ENCODE peak calls at places on chromosomes 13 and 19, in nine cellular contexts. O is H1, K is endothelial cell of umbilical vein, W is neural progenitor cell, V is psoas muscle, X is uterus, H is ascending aorta, U is A549, T is fibroblast of lung. I is an unnamed sample.

GRCh38 chr13:98346904-98347636 is 170.0 kb upstream of the RNF113B start:
- DNase-seq in O (no peak), K (no peak), W (no peak), V (no peak), X (no peak), H (no peak), U (no peak), T (no peak), I (no peak)

GRCh38 chr19:14091885-14092462 is 1.4 kb upstream of the SAMD1 start:
- DNase-seq in O (no peak), K (no peak), W (peak; percentile 47), V (no peak), X (no peak), H (no peak), U (no peak), T (no peak), I (no peak)

GRCh38 chr19:13347351-13347750 is 158.9 kb downstream of the CACNA1A start:
- DNase-seq in O (no peak), K (no peak), W (no peak), V (no peak), X (no peak), H (no peak), U (no peak), T (no peak), I (no peak)

GRCh38 chr19:12757544-12758274 is 6.1 kb downstream of the BEST2 start:
- DNase-seq in O (peak; percentile 83), K (peak; percentile 81), W (peak; percentile 90), V (peak; percentile 85), X (peak; percentile 73), H (peak; percentile 82), U (peak; percentile 50), T (peak; percentile 70), I (peak; percentile 13)

GRCh38 chr13:22451345-22451744 is 729.4 kb upstream of the SGCG start:
- DNase-seq in O (no peak), K (no peak), W (peak; percentile 89), V (peak; percentile 53), X (no peak), H (no peak), U (no peak), T (peak; percentile 39), I (no peak)

GRCh38 chr19:14410054-14410774 is 8.9 kb downstream of the DDX39A start:
- DNase-seq in O (no peak), K (no peak), W (no peak), V (no peak), X (no peak), H (no peak), U (no peak), T (no peak), I (no peak)

GRCh38 chr13:23323946-23324709 is 109.4 kb downstream of the SACS start:
- DNase-seq in O (no peak), K (peak; percentile 41), W (peak; percentile 20), V (no peak), X (no peak), H (no peak), U (no peak), T (peak; percentile 36), I (no peak)

GRCh38 chr19:30001794-30002193 is 59.8 kb downstream of the URI1 start:
- DNase-seq in O (no peak), K (peak; percentile 6), W (no peak), V (no peak), X (no peak), H (no peak), U (no peak), T (peak; percentile 23), I (no peak)

GRCh38 chr13:114054269-114054668 is 78.2 kb downstream of the RASA3 start:
- DNase-seq in O (no peak), K (no peak), W (no peak), V (no peak), X (no peak), H (no peak), U (no peak), T (no peak), I (no peak)

GRCh38 chr13:45447050-45447661 is 17.6 kb upstream of the COG3 start:
- DNase-seq in O (no peak), K (no peak), W (no peak), V (no peak), X (no peak), H (no peak), U (no peak), T (no peak), I (no peak)

GRCh38 chr13:61413572-61413971 is 2.1 kb downstream of the PCDH20 start:
- DNase-seq in O (no peak), K (no peak), W (peak; percentile 51), V (peak; percentile 30), X (no peak), H (no peak), U (no peak), T (no peak), I (peak; percentile 11)

GRCh38 chr19:6393982-6394412 is 1.0 kb upstream of the GTF2F1 start:
- DNase-seq in O (no peak), K (no peak), W (no peak), V (no peak), X (no peak), H (no peak), U (no peak), T (no peak), I (no peak)

GRCh38 chr19:10439588-10439987 is 19.2 kb downstream of the PDE4A start:
- DNase-seq in O (no peak), K (no peak), W (no peak), V (no peak), X (no peak), H (no peak), U (no peak), T (no peak), I (no peak)

GRCh38 chr19:39737929-39738328 is at the start of gene CLC:
- DNase-seq in O (no peak), K (no peak), W (no peak), V (no peak), X (no peak), H (no peak), U (no peak), T (no peak), I (no peak)

GRCh38 chr13:39036212-39036611 is 1.7 kb downstream of the PROSER1 start:
- DNase-seq in O (no peak), K (no peak), W (no peak), V (no peak), X (no peak), H (no peak), U (no peak), T (peak; percentile 19), I (no peak)

GRCh38 chr13:31755211-31755610 is 15.9 kb downstream of the RXFP2 start:
- DNase-seq in O (no peak), K (no peak), W (no peak), V (no peak), X (no peak), H (no peak), U (no peak), T (no peak), I (no peak)

GRCh38 chr13:85661639-85662038 is 137.6 kb downstream of the SLITRK6 start:
- DNase-seq in O (no peak), K (no peak), W (no peak), V (no peak), X (no peak), H (no peak), U (no peak), T (no peak), I (no peak)

GRCh38 chr19:10896851-10897526 is 25.6 kb downstream of the CARM1 start:
- DNase-seq in O (no peak), K (no peak), W (no peak), V (no peak), X (no peak), H (no peak), U (no peak), T (no peak), I (no peak)

GRCh38 chr19:10339380-10339960 is at the start of gene ICAM3:
- DNase-seq in O (no peak), K (no peak), W (no peak), V (no peak), X (no peak), H (no peak), U (no peak), T (no peak), I (no peak)

GRCh38 chr19:46608581-46609345 is 7.6 kb downstream of the CALM3 start:
- DNase-seq in O (no peak), K (no peak), W (no peak), V (peak; percentile 27), X (no peak), H (peak; percentile 58), U (no peak), T (no peak), I (no peak)

GRCh38 chr13:40259899-40260298 is 406.5 kb downstream of the FOXO1 start:
- DNase-seq in O (no peak), K (no peak), W (no peak), V (no peak), X (no peak), H (no peak), U (no peak), T (peak; percentile 44), I (no peak)
- H3K27ac ChIP-seq in O (no peak overlapping the region), K (no peak overlapping the region), W (no peak overlapping the region), V (no peak overlapping the region), X (peak overlapping the region; percentile 83), H (peak overlapping the region; percentile 30), U (no peak overlapping the region), T (no peak overlapping the region), I (no peak overlapping the region)

GRCh38 chr19:48632692-48633147 is 4.5 kb downstream of the DBP start:
- DNase-seq in O (no peak), K (no peak), W (no peak), V (no peak), X (no peak), H (no peak), U (no peak), T (no peak), I (no peak)
- H3K27ac ChIP-seq in O (no peak overlapping the region), K (no peak overlapping the region), W (no peak overlapping the region), V (peak overlapping the region; percentile 97), X (no peak overlapping the region), H (peak overlapping the region; percentile 94), U (no peak overlapping the region), T (peak overlapping the region; percentile 43), I (peak overlapping the region; percentile 21)

DNA sequence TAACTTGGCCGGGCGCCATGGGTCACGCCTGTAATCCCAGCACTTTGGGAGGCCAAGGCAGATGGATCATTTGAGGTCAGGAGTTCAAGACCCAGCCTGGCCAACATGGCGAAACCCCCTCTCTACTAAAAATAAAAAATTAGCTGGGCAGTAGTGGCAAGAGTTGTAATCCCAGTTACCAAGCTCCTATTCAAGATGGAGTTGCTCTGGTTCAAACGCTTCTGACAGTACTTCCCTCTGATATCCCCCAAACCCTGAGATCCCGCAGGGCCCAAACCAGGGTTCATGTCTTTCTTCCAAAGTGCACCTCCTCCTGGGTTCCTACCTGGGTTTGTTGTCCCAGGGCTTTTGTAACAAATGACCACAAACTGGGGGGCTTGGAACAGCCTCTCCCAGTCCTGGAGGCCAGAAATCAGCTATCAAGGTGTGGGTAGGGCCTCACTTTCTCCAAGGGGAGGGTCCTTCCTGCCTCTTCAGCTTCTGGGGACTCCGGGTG is 13.7 kb downstream of the CELF5 start:
- DNase-seq in O (no peak), K (no peak), W (no peak), V (no peak), X (no peak), H (no peak), U (no peak), T (no peak), I (no peak)
- H3K27ac ChIP-seq in O (no peak overlapping the region), K (no peak overlapping the region), W (no peak overlapping the region), V (no peak overlapping the region), X (no peak overlapping the region), H (no peak overlapping the region), U (no peak overlapping the region), T (no peak overlapping the region), I (no peak overlapping the region)

DNA sequence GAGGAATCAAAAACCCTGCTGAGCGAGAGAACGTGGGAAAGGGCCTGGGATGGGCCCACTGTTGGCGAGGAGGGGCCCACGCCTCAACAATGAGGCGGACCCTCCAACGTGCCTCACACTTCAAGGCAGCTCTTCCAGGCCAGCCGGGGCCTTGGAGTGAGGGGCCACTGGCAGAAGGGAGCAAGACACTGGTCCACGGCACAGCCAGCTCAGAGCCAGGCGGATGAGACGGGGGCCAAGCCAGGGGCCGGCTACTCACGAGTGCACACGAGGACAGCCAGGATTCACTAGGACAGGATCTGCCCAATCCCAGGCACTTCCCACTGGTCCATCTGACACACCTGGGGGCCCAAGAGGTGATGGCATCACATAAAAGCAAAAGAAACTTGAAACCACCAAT is 20.5 kb downstream of the ELL start:
- DNase-seq in O (no peak), K (no peak), W (no peak), V (no peak), X (no peak), H (no peak), U (no peak), T (no peak), I (no peak)
- H3K27ac ChIP-seq in O (no peak overlapping the region), K (no peak overlapping the region), W (no peak overlapping the region), V (peak overlapping the region; percentile 84), X (no peak overlapping the region), H (peak overlapping the region; percentile 88), U (no peak overlapping the region), T (no peak overlapping the region), I (peak overlapping the region; percentile 64)

I was measured in caudate nucleus.